ENCODE peak calls at places on chromosomes 3 and 15, in seven cellular contexts. X is SW 1271; Y is glutamatergic neuron; Z is SHP77; C is activated CD4-positive, alpha-beta T cell treated with anti-CD3 and anti-CD28 coated beads, Interleukin-2, amount 50 U/mL, for 24 hours; V is tibial nerve; M is activated T-cell treated with anti-CD3 and anti-CD28 coated beads, Interleukin-2, amount 50 U/mL, for 1 hour. G is an unnamed sample.

GRCh38 chr3:36945326-36945980 is 599 bp upstream of the TRANK1 start:
- DNase-seq in M (no peak), X (no peak), Z (no peak), C (no peak), Y (no peak), V (no peak), G (no peak)

GRCh38 chr3:187706966-187707365 is 4.6 kb upstream of the RTP2 start:
- DNase-seq in Y (no peak), Z (no peak), M (no peak), X (no peak), C (no peak), V (no peak), G (no peak)

GRCh38 chr3:48631516-48632448 is 3.5 kb downstream of the SLC26A6 start:
- DNase-seq in Z (no peak), M (no peak), V (no peak), C (no peak), X (no peak), Y (no peak), G (no peak)

GRCh38 chr3:15647629-15648167 is 46.2 kb downstream of the BTD start:
- DNase-seq in Z (no peak), C (no peak), M (peak; percentile 35), X (peak; percentile 81), V (no peak), Y (no peak), G (peak; percentile 97)

GRCh38 chr3:46184469-46184868 is 23.6 kb downstream of the CCR1 start:
- DNase-seq in C (no peak), Z (no peak), M (no peak), Y (no peak), X (peak; percentile 20), V (no peak), G (peak; percentile 64)

GRCh38 chr15:31358957-31359721 is 32.5 kb downstream of the KLF13 start:
- DNase-seq in C (no peak), V (no peak), Z (no peak), Y (no peak), X (no peak), M (no peak), G (no peak)

GRCh38 chr3:13657660-13658435 is 108.9 kb downstream of the FBLN2 start:
- DNase-seq in C (peak; percentile 51), Z (peak; percentile 20), M (peak; percentile 75), V (no peak), Y (peak; percentile 79), X (peak; percentile 33), G (peak; percentile 8)

GRCh38 chr3:126612464-126613205 is 42.3 kb downstream of the TXNRD3 start:
- DNase-seq in V (no peak), X (no peak), Z (no peak), C (no peak), M (no peak), Y (no peak), G (no peak)

GRCh38 chr3:53613111-53613510 is 118.7 kb downstream of the CACNA1D start:
- DNase-seq in Z (no peak), V (no peak), C (no peak), M (no peak), X (no peak), Y (no peak), G (no peak)

GRCh38 chr3:14130707-14131106 is 5.9 kb downstream of the TMEM43 start:
- DNase-seq in M (no peak), X (no peak), C (no peak), Z (no peak), Y (no peak), V (no peak), G (no peak)

GRCh38 chr15:73273181-73274002 is 95.4 kb downstream of the HCN4 start:
- DNase-seq in Z (peak; percentile 18), M (peak; percentile 20), C (no peak), V (peak; percentile 21), Y (peak; percentile 51), X (peak; percentile 40), G (peak; percentile 57)

GRCh38 chr15:40421246-40422157 is 15.9 kb downstream of the IVD start:
- DNase-seq in M (peak; percentile 87), Y (peak; percentile 93), Z (peak; percentile 60), V (peak; percentile 51), X (no peak), C (peak; percentile 69), G (peak; percentile 35)

GRCh38 chr15:67043939-67044771 is 21.2 kb upstream of the SMAD3 start:
- DNase-seq in V (no peak), X (peak; percentile 91), Z (no peak), M (no peak), Y (no peak), C (no peak), G (no peak)

GRCh38 chr3:28376424-28376823 is 27.8 kb upstream of the AZI2 start:
- DNase-seq in Z (no peak), X (no peak), M (no peak), Y (no peak), V (no peak), C (no peak), G (peak; percentile 15)

GRCh38 chr3:27253831-27254230 is 115.4 kb downstream of the NEK10 start:
- DNase-seq in V (no peak), M (no peak), Y (peak; percentile 24), C (no peak), Z (peak; percentile 30), X (peak; percentile 41), G (peak; percentile 24)

GRCh38 chr3:66761093-66761780 is 236.9 kb upstream of the KBTBD8 start:
- DNase-seq in Z (no peak), C (no peak), M (no peak), Y (no peak), V (no peak), X (no peak), G (no peak)

GRCh38 chr3:34256021-34256420 is 457.6 kb downstream of the PDCD6IP start:
- DNase-seq in M (no peak), X (no peak), C (no peak), Z (peak; percentile 58), Y (no peak), V (no peak), G (no peak)

GRCh38 chr3:127736801-127737539 is 64.2 kb downstream of the ABTB1 start:
- DNase-seq in V (no peak), Y (no peak), C (no peak), M (no peak), Z (no peak), X (no peak), G (no peak)

GRCh38 chr15:101447561-101448071 is 41.9 kb downstream of the PCSK6 start:
- DNase-seq in X (no peak), M (no peak), V (no peak), C (no peak), Y (no peak), Z (no peak), G (no peak)

GRCh38 chr15:89002281-89002761 is 85.9 kb upstream of the ABHD2 start:
- DNase-seq in Z (no peak), M (no peak), C (no peak), Y (no peak), V (no peak), X (peak; percentile 43), G (peak; percentile 70)

GRCh38 chr3:102443021-102443420 is 8.2 kb downstream of the ZPLD1 start:
- DNase-seq in Z (no peak), M (no peak), C (no peak), V (no peak), Y (no peak), X (no peak), G (no peak)

GRCh38 chr3:71582612-71583568 is 638 bp downstream of the FOXP1 start:
- DNase-seq in X (no peak), Y (peak; percentile 80), Z (peak; percentile 42), C (peak; percentile 53), V (peak; percentile 56), M (peak; percentile 70), G (peak; percentile 60)